ENCODE peak calls at places on chromosomes 2 and 18, in five cellular contexts. One of them, this sample, is unnamed.

GRCh38 chr2:63853527-63854310 is 12.0 kb downstream of the UGP2 start:
- DNase-seq in Panc1: no peak
- DNase-seq in sigmoid colon: no peak
- DNase-seq in HCT116: no peak
- DNase-seq in GM12892: no peak
- DNase-seq in this sample: no peak

GRCh38 chr2:238847841-238848565 is at the start of gene TWIST2:
- DNase-seq in sigmoid colon: peak; percentile 96
- DNase-seq in GM12892: no peak
- DNase-seq in HCT116: no peak
- DNase-seq in Panc1: no peak
- DNase-seq in this sample: peak; percentile 90

GRCh38 chr2:29260151-29260772 is 145.0 kb downstream of the CLIP4 start:
- DNase-seq in sigmoid colon: peak; percentile 18
- DNase-seq in HCT116: no peak
- DNase-seq in Panc1: no peak
- DNase-seq in GM12892: no peak
- DNase-seq in this sample: no peak

GRCh38 chr2:7692657-7693161 is 775.5 kb downstream of the RNF144A start:
- DNase-seq in GM12892: no peak
- DNase-seq in HCT116: no peak
- DNase-seq in Panc1: no peak
- DNase-seq in sigmoid colon: peak; percentile 71
- DNase-seq in this sample: peak; percentile 78

GRCh38 chr2:237967463-237967871 is 653 bp downstream of the UBE2F start:
- DNase-seq in sigmoid colon: peak; percentile 76
- DNase-seq in Panc1: no peak
- DNase-seq in GM12892: no peak
- DNase-seq in HCT116: no peak
- DNase-seq in this sample: peak; percentile 73

GRCh38 chr2:234257859-234258561 is 207.5 kb downstream of the SPP2 start:
- DNase-seq in Panc1: peak; percentile 94
- DNase-seq in sigmoid colon: no peak
- DNase-seq in GM12892: no peak
- DNase-seq in HCT116: peak; percentile 92
- DNase-seq in this sample: no peak

GRCh38 chr2:130819915-130820861 is 16.5 kb upstream of the ARHGEF4 start:
- DNase-seq in GM12892: no peak
- DNase-seq in Panc1: no peak
- DNase-seq in sigmoid colon: peak; percentile 75
- DNase-seq in HCT116: no peak
- DNase-seq in this sample: no peak

GRCh38 chr2:70411489-70412081 is 109.7 kb upstream of the FAM136A start:
- DNase-seq in GM12892: no peak
- DNase-seq in HCT116: no peak
- DNase-seq in Panc1: no peak
- DNase-seq in sigmoid colon: no peak
- DNase-seq in this sample: no peak

GRCh38 chr2:28663359-28663758 is 88.3 kb upstream of the PPP1CB start:
- DNase-seq in sigmoid colon: peak; percentile 57
- DNase-seq in Panc1: no peak
- DNase-seq in HCT116: no peak
- DNase-seq in GM12892: no peak
- DNase-seq in this sample: no peak

GRCh38 chr2:160974803-160975202 is 185.4 kb upstream of the TANK start:
- DNase-seq in HCT116: no peak
- DNase-seq in GM12892: no peak
- DNase-seq in sigmoid colon: no peak
- DNase-seq in Panc1: no peak
- DNase-seq in this sample: no peak

GRCh38 chr2:234289789-234290188 is 207.1 kb downstream of the ARL4C start:
- DNase-seq in HCT116: peak; percentile 57
- DNase-seq in GM12892: no peak
- DNase-seq in Panc1: no peak
- DNase-seq in sigmoid colon: no peak
- DNase-seq in this sample: no peak

GRCh38 chr2:191478754-191479679 is 198.9 kb upstream of the NABP1 start:
- DNase-seq in Panc1: no peak
- DNase-seq in HCT116: no peak
- DNase-seq in GM12892: no peak
- DNase-seq in sigmoid colon: peak; percentile 74
- DNase-seq in this sample: no peak

GRCh38 chr18:46469186-46469915 is 187.7 kb downstream of the LOXHD1 start:
- DNase-seq in sigmoid colon: no peak
- DNase-seq in Panc1: no peak
- DNase-seq in GM12892: no peak
- DNase-seq in HCT116: no peak
- DNase-seq in this sample: no peak

GRCh38 chr2:10239561-10239967 is 63.1 kb upstream of the HPCAL1 start:
- DNase-seq in sigmoid colon: peak; percentile 42
- DNase-seq in Panc1: no peak
- DNase-seq in HCT116: no peak
- DNase-seq in GM12892: no peak
- DNase-seq in this sample: no peak

GRCh38 chr2:223949241-223949640 is 4.1 kb upstream of the WDFY1 start:
- DNase-seq in GM12892: no peak
- DNase-seq in HCT116: no peak
- DNase-seq in sigmoid colon: no peak
- DNase-seq in Panc1: no peak
- DNase-seq in this sample: no peak

GRCh38 chr2:11540996-11541692 is 7.3 kb downstream of the GREB1 start:
- DNase-seq in HCT116: no peak
- DNase-seq in sigmoid colon: no peak
- DNase-seq in Panc1: no peak
- DNase-seq in GM12892: no peak
- DNase-seq in this sample: no peak

GRCh38 chr2:120346034-120346666 is at the start of gene INHBB:
- DNase-seq in GM12892: no peak
- DNase-seq in Panc1: no peak
- DNase-seq in sigmoid colon: no peak
- DNase-seq in HCT116: no peak
- DNase-seq in this sample: no peak

GRCh38 chr2:241094172-241094571 is 7.9 kb downstream of the MTERF4 start:
- DNase-seq in Panc1: no peak
- DNase-seq in sigmoid colon: no peak
- DNase-seq in HCT116: no peak
- DNase-seq in GM12892: no peak
- DNase-seq in this sample: no peak

DNA sequence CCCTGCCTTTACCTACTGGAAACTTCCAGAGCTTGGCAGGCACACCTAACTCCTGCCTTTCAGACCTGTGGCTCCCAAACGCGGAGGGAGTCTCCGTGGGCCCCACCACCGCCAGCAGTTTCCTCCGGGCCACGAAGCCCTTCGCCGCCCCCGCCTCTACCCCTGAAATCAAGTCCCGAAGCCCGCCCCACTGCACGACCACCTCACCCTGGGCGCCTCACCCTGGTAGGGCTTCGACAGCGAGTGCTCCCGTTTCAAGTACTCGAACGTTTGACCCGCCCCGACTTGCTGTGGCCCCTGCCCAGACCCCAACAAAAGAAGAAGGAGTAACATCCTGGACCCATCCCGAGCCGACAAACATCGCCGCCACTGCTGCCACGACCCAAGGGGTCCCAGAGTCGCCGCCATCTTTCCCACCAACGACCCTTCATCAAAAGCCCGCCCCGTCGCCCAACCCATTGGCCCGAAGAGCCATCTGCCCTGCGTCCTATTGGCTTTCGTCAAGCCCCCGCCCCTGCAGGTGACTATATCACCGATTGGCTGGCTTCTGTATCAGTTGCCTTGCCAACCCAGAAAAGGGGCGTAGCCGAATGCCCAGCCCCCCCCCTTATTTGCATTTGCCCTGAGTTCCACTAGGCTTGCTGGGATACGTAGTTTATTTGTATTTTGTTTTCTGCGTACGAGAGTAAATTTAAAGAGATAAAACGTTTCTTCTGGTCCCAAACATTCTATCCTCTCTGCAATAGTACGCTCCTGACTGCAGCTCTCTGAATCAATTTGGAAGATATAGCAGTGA is at the start of gene LMAN2L:
- DNase-seq in GM12892: peak; percentile 81
- DNase-seq in HCT116: peak; percentile 90
- DNase-seq in Panc1: peak; percentile 88
- DNase-seq in sigmoid colon: peak; percentile 99
- DNase-seq in this sample: peak; percentile 99
- TF ChIP-seq POLR2AphosphoS5 in GM12892: no peak
- TF ChIP-seq POLR2AphosphoS5 in HCT116: peak; percentile 90
- TF ChIP-seq POLR2AphosphoS5 in Panc1: peak; percentile 85
- TF ChIP-seq POLR2AphosphoS5 in sigmoid colon: peak; percentile 71
- TF ChIP-seq POLR2AphosphoS5 in this sample: no peak

DNA sequence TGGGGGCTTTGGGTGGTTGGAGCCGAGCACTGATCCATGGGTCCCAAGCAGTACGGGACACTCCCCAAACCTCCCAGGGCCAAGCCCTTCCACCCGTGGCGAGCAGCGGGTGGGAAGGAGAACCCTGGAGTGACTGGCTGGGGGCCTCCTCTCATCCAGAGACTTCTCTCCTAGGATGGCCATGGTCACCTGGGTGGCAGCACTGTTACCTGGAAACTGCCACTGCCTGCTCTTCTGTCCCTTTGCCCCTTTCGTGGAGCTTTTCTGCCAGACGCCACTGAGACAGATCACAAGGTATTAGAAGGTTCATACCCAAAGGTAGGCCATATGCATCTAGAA is 26.9 kb downstream of the CENPO start:
- DNase-seq in HCT116: no peak
- DNase-seq in sigmoid colon: no peak
- DNase-seq in Panc1: no peak
- DNase-seq in GM12892: peak; percentile 13
- DNase-seq in this sample: no peak
- TF ChIP-seq POLR2AphosphoS5 in HCT116: no peak
- TF ChIP-seq POLR2AphosphoS5 in sigmoid colon: no peak
- TF ChIP-seq POLR2AphosphoS5 in Panc1: no peak
- TF ChIP-seq POLR2AphosphoS5 in GM12892: peak; percentile 20
- TF ChIP-seq POLR2AphosphoS5 in this sample: no peak

DNA sequence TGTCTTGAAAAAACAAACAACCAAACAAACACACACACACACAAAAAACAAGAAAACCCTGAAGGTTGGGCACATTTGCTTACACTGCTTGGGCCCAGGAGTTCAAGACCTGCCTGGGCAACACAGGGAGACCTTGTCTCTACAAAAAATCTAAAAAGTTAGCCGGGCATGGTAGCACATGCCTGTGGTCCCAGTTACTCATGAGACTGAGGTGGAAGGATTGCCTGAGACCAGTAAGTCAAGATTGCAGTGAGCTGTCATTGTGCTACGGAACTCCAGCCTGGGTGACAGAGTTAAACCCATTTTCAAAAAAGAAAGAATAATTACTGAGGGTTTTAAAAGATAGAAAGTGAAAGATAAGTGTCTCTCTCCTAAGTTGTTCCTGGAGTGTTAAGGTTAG is 103.4 kb downstream of the MBD5 start:
- DNase-seq in sigmoid colon: no peak
- DNase-seq in HCT116: no peak
- DNase-seq in Panc1: no peak
- DNase-seq in GM12892: no peak
- DNase-seq in this sample: no peak
- TF ChIP-seq POLR2AphosphoS5 in sigmoid colon: no peak
- TF ChIP-seq POLR2AphosphoS5 in HCT116: no peak
- TF ChIP-seq POLR2AphosphoS5 in Panc1: no peak
- TF ChIP-seq POLR2AphosphoS5 in GM12892: no peak
- TF ChIP-seq POLR2AphosphoS5 in this sample: no peak

DNA sequence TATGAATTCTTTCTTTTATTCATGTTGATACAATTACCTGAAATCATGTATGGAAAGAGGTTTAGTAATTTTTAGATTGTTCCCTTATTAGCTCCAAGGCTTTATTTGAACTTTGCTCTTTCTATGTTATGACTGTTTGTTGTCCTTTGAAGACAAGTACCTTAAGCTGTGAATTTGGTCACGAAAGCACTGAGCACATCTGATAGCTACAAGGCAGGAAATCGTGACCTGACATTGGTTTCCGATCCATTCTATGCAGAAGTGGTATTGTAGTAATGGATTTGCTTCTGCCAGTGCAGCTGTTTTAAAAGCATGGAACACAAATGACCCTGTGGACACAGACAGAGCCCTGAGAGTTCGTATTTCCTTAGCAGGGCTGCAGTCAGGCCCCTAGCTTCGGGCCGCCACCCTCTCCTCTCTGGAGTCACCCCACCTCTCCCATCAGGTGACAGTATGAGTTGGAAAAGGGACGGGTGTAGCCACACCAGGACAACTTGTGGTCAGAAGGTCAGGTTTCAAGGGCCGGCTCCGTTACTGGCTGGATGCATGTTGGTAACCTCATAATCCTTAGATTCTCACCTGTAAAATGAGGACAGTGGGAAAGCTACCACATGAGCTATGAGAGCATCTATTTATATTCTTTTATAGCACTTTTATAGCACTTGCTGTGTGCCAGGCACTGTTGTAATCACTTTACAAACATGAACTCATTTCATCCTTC is 70.1 kb downstream of the SPATS2L start:
- DNase-seq in HCT116: peak; percentile 15
- DNase-seq in Panc1: peak; percentile 77
- DNase-seq in sigmoid colon: no peak
- DNase-seq in GM12892: no peak
- DNase-seq in this sample: no peak
- TF ChIP-seq POLR2AphosphoS5 in HCT116: no peak
- TF ChIP-seq POLR2AphosphoS5 in Panc1: no peak
- TF ChIP-seq POLR2AphosphoS5 in sigmoid colon: peak; percentile 55
- TF ChIP-seq POLR2AphosphoS5 in GM12892: no peak
- TF ChIP-seq POLR2AphosphoS5 in this sample: no peak

This sample was measured in suprapubic skin.